ENCODE peak calls at places on chromosomes 6 and 20, in nine cellular contexts. V, B, T, O, D, X, N, L and G are unnamed samples.

GRCh38 chr6:74091133-74091793 is 395.3 kb downstream of the CD109 start:
- ATAC-seq in V (peak; percentile 48), B (peak; percentile 37), T (peak; percentile 39), O (peak; percentile 95), D (peak; percentile 68), X (peak; percentile 95), N (peak; percentile 73), L (peak; percentile 85), G (peak; percentile 39)

GRCh38 chr6:105094133-105094640 is 85.6 kb downstream of the POPDC3 start:
- ATAC-seq in V (no peak), B (no peak), T (no peak), O (no peak), D (no peak), X (no peak), N (peak; percentile 31), L (peak; percentile 15), G (no peak)

GRCh38 chr6:43359831-43360230 is 9.6 kb downstream of the ZNF318 start:
- ATAC-seq in V (no peak), B (no peak), T (no peak), O (no peak), D (no peak), X (no peak), N (no peak), L (no peak), G (no peak)

GRCh38 chr20:63687419-63688233 is 8.8 kb upstream of the TNFRSF6B start:
- ATAC-seq in V (no peak), B (no peak), T (no peak), O (no peak), D (no peak), X (no peak), N (no peak), L (no peak), G (no peak)

GRCh38 chr20:46546293-46546692 is 4.2 kb downstream of the OCSTAMP start:
- ATAC-seq in V (no peak), B (no peak), T (no peak), O (peak; percentile 38), D (no peak), X (no peak), N (no peak), L (peak; percentile 32), G (no peak)

GRCh38 chr6:74805841-74806696 is 399.8 kb downstream of the COL12A1 start:
- ATAC-seq in V (no peak), B (peak; percentile 86), T (no peak), O (no peak), D (peak; percentile 63), X (no peak), N (no peak), L (no peak), G (peak; percentile 34)

GRCh38 chr6:93398723-93399122 is 20.6 kb downstream of the EPHA7 start:
- ATAC-seq in V (no peak), B (no peak), T (no peak), O (no peak), D (no peak), X (no peak), N (no peak), L (no peak), G (no peak)

GRCh38 chr20:663315-664090 is 10.5 kb upstream of the SRXN1 start:
- ATAC-seq in V (no peak), B (no peak), T (no peak), O (no peak), D (no peak), X (no peak), N (no peak), L (no peak), G (no peak)

GRCh38 chr20:50695144-50695872 is 4.0 kb upstream of the RIPOR3 start:
- ATAC-seq in V (no peak), B (peak; percentile 34), T (no peak), O (no peak), D (peak; percentile 50), X (no peak), N (no peak), L (peak; percentile 28), G (peak; percentile 68)

GRCh38 chr6:21438986-21439352 is 154.6 kb upstream of the SOX4 start:
- ATAC-seq in V (no peak), B (no peak), T (no peak), O (no peak), D (no peak), X (no peak), N (peak; percentile 73), L (no peak), G (no peak)

GRCh38 chr6:40763001-40763400 is 175.8 kb upstream of the LRFN2 start:
- ATAC-seq in V (no peak), B (peak; percentile 98), T (no peak), O (no peak), D (no peak), X (no peak), N (no peak), L (no peak), G (no peak)

GRCh38 chr6:37517411-37517812 is 17.7 kb upstream of the CCDC167 start:
- ATAC-seq in V (no peak), B (no peak), T (no peak), O (no peak), D (peak; percentile 31), X (no peak), N (peak; percentile 40), L (no peak), G (no peak)

GRCh38 chr20:45822863-45823262 is 4.2 kb downstream of the TNNC2 start:
- ATAC-seq in V (peak; percentile 48), B (peak; percentile 22), T (peak; percentile 58), O (peak; percentile 47), D (peak; percentile 40), X (no peak), N (peak; percentile 52), L (no peak), G (peak; percentile 36)

GRCh38 chr6:30520480-30520992 is 31.2 kb downstream of the HLA-E start:
- ATAC-seq in V (no peak), B (no peak), T (no peak), O (no peak), D (no peak), X (no peak), N (no peak), L (no peak), G (no peak)

GRCh38 chr20:49647509-49647908 is 66.2 kb downstream of the B4GALT5 start:
- ATAC-seq in V (no peak), B (no peak), T (no peak), O (no peak), D (no peak), X (no peak), N (no peak), L (no peak), G (no peak)

GRCh38 chr6:13273202-13273930 is 55.0 kb downstream of the TBC1D7 start:
- ATAC-seq in V (no peak), B (no peak), T (no peak), O (no peak), D (peak; percentile 5), X (no peak), N (no peak), L (no peak), G (no peak)
- TF ChIP-seq POLR2A in V (no peak), B (no peak), T (no peak), O (no peak), D (no peak), X (no peak), N (no peak), L (no peak), G (no peak)

GRCh38 chr6:54891536-54891935 is 45.0 kb downstream of the FAM83B start:
- ATAC-seq in V (no peak), B (no peak), T (no peak), O (no peak), D (no peak), X (no peak), N (no peak), L (no peak), G (no peak)
- TF ChIP-seq CTCF in V (no peak), B (no peak), T (no peak), O (no peak), D (no peak), X (no peak), N (no peak), L (no peak), G (no peak)

GRCh38 chr20:38930242-38930569 is 4.0 kb downstream of the FAM83D start:
- ATAC-seq in V (no peak), B (no peak), T (no peak), O (no peak), D (no peak), X (no peak), N (no peak), L (no peak), G (no peak)

GRCh38 chr20:38926934-38927616 is 858 bp downstream of the FAM83D start:
- ATAC-seq in V (no peak), B (no peak), T (no peak), O (peak; percentile 3), D (no peak), X (no peak), N (peak; percentile 15), L (no peak), G (no peak)

GRCh38 chr20:38927902-38928578 is 1.8 kb downstream of the FAM83D start:
- ATAC-seq in V (no peak), B (no peak), T (no peak), O (no peak), D (no peak), X (no peak), N (no peak), L (no peak), G (no peak)

GRCh38 chr20:38924718-38925117 is 1.5 kb upstream of the FAM83D start:
- ATAC-seq in V (no peak), B (no peak), T (no peak), O (no peak), D (no peak), X (no peak), N (no peak), L (no peak), G (no peak)

GRCh38 chr20:38926142-38926933 is at the start of gene FAM83D:
- ATAC-seq in V (peak; percentile 97), B (peak; percentile 98), T (peak; percentile 93), O (peak; percentile 91), D (peak; percentile 97), X (peak; percentile 97), N (peak; percentile 96), L (peak; percentile 93), G (peak; percentile 96)
- TF ChIP-seq POLR2A in V (peak; percentile 49), B (no peak), T (peak; percentile 98), O (peak; percentile 94), D (no peak), X (peak; percentile 93), N (peak; percentile 99), L (peak; percentile 100), G (peak; percentile 97)

GRCh38 chr6:31831350-31832215 is 4.0 kb downstream of the HSPA1B start:
- ATAC-seq in V (no peak), B (no peak), T (no peak), O (no peak), D (no peak), X (no peak), N (no peak), L (no peak), G (no peak)

GRCh38 chr6:31827286-31828079 is at the start of gene HSPA1B:
- ATAC-seq in V (peak; percentile 89), B (peak; percentile 95), T (peak; percentile 85), O (peak; percentile 87), D (peak; percentile 94), X (peak; percentile 91), N (peak; percentile 86), L (peak; percentile 89), G (peak; percentile 93)

GRCh38 chr6:31825553-31825952 is 2.0 kb upstream of the HSPA1B start:
- ATAC-seq in V (no peak), B (no peak), T (no peak), O (no peak), D (no peak), X (no peak), N (no peak), L (no peak), G (no peak)

GRCh38 chr6:31826793-31827285 is 699 bp upstream of the HSPA1B start:
- ATAC-seq in V (peak; percentile 50), B (peak; percentile 49), T (peak; percentile 50), O (peak; percentile 46), D (peak; percentile 70), X (no peak), N (peak; percentile 39), L (no peak), G (peak; percentile 70)

GRCh38 chr6:31829633-31830492 is 2.3 kb downstream of the HSPA1B start:
- ATAC-seq in V (no peak), B (no peak), T (no peak), O (no peak), D (no peak), X (no peak), N (peak; percentile 1), L (no peak), G (no peak)
- TF ChIP-seq CTCF in V (peak; percentile 67), B (peak; percentile 44), T (peak; percentile 70), O (peak; percentile 52), D (peak; percentile 31), X (peak; percentile 35), N (peak; percentile 15), L (peak; percentile 63), G (no peak)